ENCODE peak calls at places on chromosomes 11 and 22, in five cellular contexts. One of them, this sample, is unnamed.

GRCh38 chr22:47535681-47536080 is 773.2 kb downstream of the TBC1D22A start:
- DNase-seq in GM13977: no peak
- DNase-seq in mesenchymal stem cell: no peak
- DNase-seq in effector memory CD8-positive, alpha-beta T cell: no peak
- DNase-seq in germinal center: no peak
- DNase-seq in this sample: no peak

GRCh38 chr11:62732830-62733229 is 4.5 kb downstream of the TTC9C start:
- DNase-seq in GM13977: no peak
- DNase-seq in mesenchymal stem cell: peak; percentile 69
- DNase-seq in effector memory CD8-positive, alpha-beta T cell: no peak
- DNase-seq in germinal center: no peak
- DNase-seq in this sample: peak; percentile 41

GRCh38 chr22:39298194-39298987 is 21.0 kb downstream of the RPL3 start:
- DNase-seq in GM13977: no peak
- DNase-seq in mesenchymal stem cell: no peak
- DNase-seq in effector memory CD8-positive, alpha-beta T cell: no peak
- DNase-seq in germinal center: no peak
- DNase-seq in this sample: no peak

GRCh38 chr11:57071829-57072228 is 83.1 kb downstream of the OR5AK2 start:
- DNase-seq in GM13977: no peak
- DNase-seq in mesenchymal stem cell: peak; percentile 44
- DNase-seq in effector memory CD8-positive, alpha-beta T cell: no peak
- DNase-seq in germinal center: no peak
- DNase-seq in this sample: peak; percentile 29

GRCh38 chr11:3136542-3137455 is 28.3 kb downstream of the OSBPL5 start:
- DNase-seq in GM13977: no peak
- DNase-seq in mesenchymal stem cell: no peak
- DNase-seq in effector memory CD8-positive, alpha-beta T cell: peak; percentile 34
- DNase-seq in germinal center: no peak
- DNase-seq in this sample: no peak

GRCh38 chr11:18408558-18409242 is 3.4 kb upstream of the LDHC start:
- DNase-seq in GM13977: no peak
- DNase-seq in mesenchymal stem cell: peak; percentile 14
- DNase-seq in effector memory CD8-positive, alpha-beta T cell: no peak
- DNase-seq in germinal center: no peak
- DNase-seq in this sample: no peak

GRCh38 chr11:25927391-25927790 is 404.5 kb upstream of the ANO3 start:
- DNase-seq in GM13977: no peak
- DNase-seq in mesenchymal stem cell: peak; percentile 60
- DNase-seq in effector memory CD8-positive, alpha-beta T cell: no peak
- DNase-seq in germinal center: no peak
- DNase-seq in this sample: no peak

GRCh38 chr11:108220721-108221346 is 1.6 kb downstream of the NPAT start:
- DNase-seq in GM13977: no peak
- DNase-seq in mesenchymal stem cell: peak; percentile 30
- DNase-seq in effector memory CD8-positive, alpha-beta T cell: no peak
- DNase-seq in germinal center: no peak
- DNase-seq in this sample: peak; percentile 41

GRCh38 chr11:7892751-7893356 is 38.2 kb downstream of the OR10A6 start:
- DNase-seq in GM13977: peak; percentile 56
- DNase-seq in mesenchymal stem cell: peak; percentile 72
- DNase-seq in effector memory CD8-positive, alpha-beta T cell: no peak
- DNase-seq in germinal center: peak; percentile 47
- DNase-seq in this sample: peak; percentile 79

GRCh38 chr22:26615830-26616435 is 1.9 kb downstream of the CRYBB1 start:
- DNase-seq in GM13977: no peak
- DNase-seq in mesenchymal stem cell: no peak
- DNase-seq in effector memory CD8-positive, alpha-beta T cell: no peak
- DNase-seq in germinal center: no peak
- DNase-seq in this sample: no peak

GRCh38 chr11:57432714-57433163 is 5.8 kb upstream of the SLC43A3 start:
- DNase-seq in GM13977: no peak
- DNase-seq in mesenchymal stem cell: peak; percentile 99
- DNase-seq in effector memory CD8-positive, alpha-beta T cell: no peak
- DNase-seq in germinal center: no peak
- DNase-seq in this sample: peak; percentile 10

GRCh38 chr22:39318507-39319283 is 728 bp downstream of the RPL3 start:
- DNase-seq in GM13977: no peak
- DNase-seq in mesenchymal stem cell: no peak
- DNase-seq in effector memory CD8-positive, alpha-beta T cell: peak; percentile 33
- DNase-seq in germinal center: no peak
- DNase-seq in this sample: peak; percentile 56

GRCh38 chr22:44297662-44298061 is 15.1 kb downstream of the SHISAL1 start:
- DNase-seq in GM13977: no peak
- DNase-seq in mesenchymal stem cell: no peak
- DNase-seq in effector memory CD8-positive, alpha-beta T cell: no peak
- DNase-seq in germinal center: no peak
- DNase-seq in this sample: no peak

GRCh38 chr11:11069741-11070550 is 212.1 kb upstream of the ZBED5 start:
- DNase-seq in GM13977: no peak
- DNase-seq in mesenchymal stem cell: no peak
- DNase-seq in effector memory CD8-positive, alpha-beta T cell: no peak
- DNase-seq in germinal center: no peak
- DNase-seq in this sample: no peak

GRCh38 chr22:50243704-50244419 is 961 bp downstream of the TUBGCP6 start:
- DNase-seq in GM13977: no peak
- DNase-seq in mesenchymal stem cell: peak; percentile 37
- DNase-seq in effector memory CD8-positive, alpha-beta T cell: no peak
- DNase-seq in germinal center: no peak
- DNase-seq in this sample: peak; percentile 27

GRCh38 chr22:33051960-33052839 is 6.0 kb downstream of the SYN3 start:
- DNase-seq in GM13977: no peak
- DNase-seq in mesenchymal stem cell: no peak
- DNase-seq in effector memory CD8-positive, alpha-beta T cell: no peak
- DNase-seq in germinal center: no peak
- DNase-seq in this sample: no peak

GRCh38 chr11:113373981-113374560 is 13.5 kb upstream of the ANKK1 start:
- DNase-seq in GM13977: no peak
- DNase-seq in mesenchymal stem cell: no peak
- DNase-seq in effector memory CD8-positive, alpha-beta T cell: no peak
- DNase-seq in germinal center: no peak
- DNase-seq in this sample: no peak

GRCh38 chr22:24423519-24424000 is 3.8 kb upstream of the ADORA2A start:
- DNase-seq in GM13977: peak; percentile 95
- DNase-seq in mesenchymal stem cell: no peak
- DNase-seq in effector memory CD8-positive, alpha-beta T cell: peak; percentile 58
- DNase-seq in germinal center: peak; percentile 83
- DNase-seq in this sample: peak; percentile 61

GRCh38 chr22:26718905-26719304 is 61.5 kb downstream of the MIAT start:
- DNase-seq in GM13977: no peak
- DNase-seq in mesenchymal stem cell: peak; percentile 90
- DNase-seq in effector memory CD8-positive, alpha-beta T cell: no peak
- DNase-seq in germinal center: no peak
- DNase-seq in this sample: peak; percentile 54

GRCh38 chr11:59106363-59107336 is at the start of gene FAM111B:
- DNase-seq in GM13977: peak; percentile 83
- DNase-seq in mesenchymal stem cell: peak; percentile 95
- DNase-seq in effector memory CD8-positive, alpha-beta T cell: peak; percentile 32
- DNase-seq in germinal center: peak; percentile 83
- DNase-seq in this sample: peak; percentile 94

GRCh38 chr11:102158151-102158734 is 48.0 kb downstream of the YAP1 start:
- DNase-seq in GM13977: no peak
- DNase-seq in mesenchymal stem cell: no peak
- DNase-seq in effector memory CD8-positive, alpha-beta T cell: no peak
- DNase-seq in germinal center: no peak
- DNase-seq in this sample: no peak

GRCh38 chr22:47175151-47175760 is 412.8 kb downstream of the TBC1D22A start:
- DNase-seq in GM13977: no peak
- DNase-seq in mesenchymal stem cell: no peak
- DNase-seq in effector memory CD8-positive, alpha-beta T cell: no peak
- DNase-seq in germinal center: no peak
- DNase-seq in this sample: peak; percentile 18

GRCh38 chr11:110373061-110373702 is 56.6 kb upstream of the FDX1 start:
- DNase-seq in GM13977: peak; percentile 69
- DNase-seq in mesenchymal stem cell: peak; percentile 53
- DNase-seq in effector memory CD8-positive, alpha-beta T cell: no peak
- DNase-seq in germinal center: no peak
- DNase-seq in this sample: no peak

GRCh38 chr11:115843116-115843515 is 338.9 kb upstream of the CADM1 start:
- DNase-seq in GM13977: no peak
- DNase-seq in mesenchymal stem cell: no peak
- DNase-seq in effector memory CD8-positive, alpha-beta T cell: no peak
- DNase-seq in germinal center: no peak
- DNase-seq in this sample: no peak

GRCh38 chr11:93585758-93586157 is 42.6 kb upstream of the SMCO4 start:
- DNase-seq in GM13977: no peak
- DNase-seq in mesenchymal stem cell: peak; percentile 83
- DNase-seq in effector memory CD8-positive, alpha-beta T cell: no peak
- DNase-seq in germinal center: no peak
- DNase-seq in this sample: no peak

GRCh38 chr11:75668508-75669297 is at the start of gene MAP6:
- DNase-seq in GM13977: peak; percentile 57
- DNase-seq in mesenchymal stem cell: no peak
- DNase-seq in effector memory CD8-positive, alpha-beta T cell: no peak
- DNase-seq in germinal center: peak; percentile 27
- DNase-seq in this sample: peak; percentile 3

GRCh38 chr22:30344447-30345200 is 12.1 kb downstream of the SF3A1 start:
- DNase-seq in GM13977: no peak
- DNase-seq in mesenchymal stem cell: no peak
- DNase-seq in effector memory CD8-positive, alpha-beta T cell: no peak
- DNase-seq in germinal center: no peak
- DNase-seq in this sample: no peak